ENCODE peak calls at places on chromosome 22, in five cellular contexts. K is neural progenitor cell, T is Panc1, Y is Caco-2, Q is BE2C. V is an unnamed sample.

GRCh38 chr22:22772883-22773282 is 114.7 kb upstream of the IGLL5 start:
- DNase-seq in K (no peak), Q (no peak), Y (no peak), T (no peak), V (no peak)

GRCh38 chr22:27113211-27114030 is 456.0 kb downstream of the MIAT start:
- DNase-seq in Y (peak; percentile 71), K (no peak), Q (no peak), T (no peak), V (peak; percentile 76)

GRCh38 chr22:45096256-45096907 is 67.3 kb upstream of the NUP50 start:
- DNase-seq in T (peak; percentile 61), Q (peak; percentile 65), Y (peak; percentile 63), K (peak; percentile 80), V (no peak)

GRCh38 chr22:26448941-26449340 is 19.9 kb downstream of the ASPHD2 start:
- DNase-seq in Y (no peak), K (no peak), T (no peak), Q (no peak), V (no peak)

GRCh38 chr22:25494774-25495173 is 69.7 kb upstream of the GRK3 start:
- DNase-seq in Q (no peak), Y (no peak), T (no peak), K (peak; percentile 9), V (no peak)

GRCh38 chr22:42434283-42434682 is 2.1 kb upstream of the NFAM1 start:
- DNase-seq in Q (peak; percentile 82), K (no peak), Y (no peak), T (no peak), V (no peak)

GRCh38 chr22:50531546-50532352 is 1.9 kb upstream of the TYMP start:
- DNase-seq in Q (no peak), T (no peak), Y (peak; percentile 69), K (peak; percentile 76), V (peak; percentile 95)

GRCh38 chr22:25919452-25919851 is 177.5 kb downstream of the MYO18B start:
- DNase-seq in K (no peak), T (no peak), Y (no peak), Q (no peak), V (no peak)

GRCh38 chr22:48882636-48883200 is 945.0 kb downstream of the BRD1 start:
- DNase-seq in Y (peak; percentile 14), Q (no peak), T (no peak), K (no peak), V (no peak)

GRCh38 chr22:28141614-28142013 is 222.6 kb upstream of the PITPNB start:
- DNase-seq in Y (no peak), T (no peak), Q (no peak), K (no peak), V (no peak)

GRCh38 chr22:44758354-44758969 is 6.1 kb downstream of the ARHGAP8 start:
- DNase-seq in Y (no peak), T (no peak), Q (no peak), K (no peak), V (no peak)

GRCh38 chr22:42611076-42611475 is 3.6 kb downstream of the POLDIP3 start:
- DNase-seq in K (no peak), Y (no peak), T (no peak), Q (no peak), V (no peak)

GRCh38 chr22:44358723-44359440 is 46.1 kb upstream of the SHISAL1 start:
- DNase-seq in Q (peak; percentile 11), K (no peak), Y (no peak), T (no peak), V (peak; percentile 73)

GRCh38 chr22:50568626-50569025 is 5.9 kb upstream of the SYCE3 start:
- DNase-seq in Q (no peak), K (no peak), T (no peak), Y (peak; percentile 65), V (no peak)

GRCh38 chr22:49869855-49870712 is 16.4 kb downstream of the ZBED4 start:
- DNase-seq in K (no peak), Y (no peak), Q (no peak), T (no peak), V (no peak)

GRCh38 chr22:23251445-23252093 is 71.3 kb downstream of the BCR start:
- DNase-seq in Q (no peak), T (peak; percentile 5), K (no peak), Y (no peak), V (no peak)

GRCh38 chr22:38298312-38299000 is 18.8 kb downstream of the CSNK1E start:
- DNase-seq in K (peak; percentile 34), T (no peak), Q (peak; percentile 51), Y (no peak), V (no peak)

GRCh38 chr22:44988671-44989070 is 21.1 kb downstream of the PHF21B start:
- DNase-seq in T (no peak), Q (no peak), K (no peak), Y (no peak), V (no peak)

GRCh38 chr22:42905702-42906183 is 48.7 kb upstream of the ARFGAP3 start:
- DNase-seq in Y (no peak), K (no peak), T (no peak), Q (peak; percentile 38), V (no peak)

GRCh38 chr22:27110985-27111451 is 453.6 kb downstream of the MIAT start:
- DNase-seq in K (peak; percentile 36), T (no peak), Y (peak; percentile 81), Q (no peak), V (no peak)

GRCh38 chr22:48491451-48491941 is 1336.2 kb downstream of the BRD1 start:
- DNase-seq in Q (no peak), Y (peak; percentile 19), K (peak; percentile 47), T (no peak), V (peak; percentile 69)

GRCh38 chr22:29780781-29781676 is 13.9 kb downstream of the UQCR10 start:
- DNase-seq in Y (no peak), K (no peak), Q (no peak), T (no peak), V (no peak)

GRCh38 chr22:50206599-50206998 is 5.8 kb downstream of the SELENOO start:
- DNase-seq in K (peak; percentile 70), T (no peak), Q (peak; percentile 77), Y (no peak), V (peak; percentile 84)

GRCh38 chr22:22721681-22722309 is 77.4 kb downstream of the GGTLC2 start:
- DNase-seq in Q (no peak), K (no peak), Y (no peak), T (no peak), V (peak; percentile 69)

DNA sequence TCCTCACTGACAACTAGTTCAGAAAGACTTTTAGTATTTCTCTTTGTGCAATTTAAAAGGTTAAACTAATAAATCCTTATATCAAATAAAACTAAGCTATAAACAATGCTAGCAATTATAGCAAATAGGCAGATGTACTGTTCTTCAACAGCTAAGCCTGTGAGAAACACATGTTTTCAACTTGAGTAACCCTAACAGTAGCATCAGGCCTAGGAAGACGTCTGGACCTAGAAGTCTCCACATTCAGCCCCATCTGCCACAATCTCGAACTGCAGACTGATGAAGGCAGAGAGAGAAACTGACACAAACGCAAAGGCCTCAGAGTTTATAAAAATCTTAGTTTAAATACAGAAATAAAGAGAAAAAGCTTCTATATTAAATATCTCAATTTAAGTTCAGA is 2.5 kb downstream of the ST13 start:
- DNase-seq in Q (no peak), K (no peak), T (no peak), Y (no peak), V (no peak)
- H3K4me3 ChIP-seq in Q (peak overlapping the region; percentile 99), K (peak overlapping the region; percentile 89), T (peak overlapping the region; percentile 66), Y (no peak overlapping the region), V (no peak overlapping the region)

DNA sequence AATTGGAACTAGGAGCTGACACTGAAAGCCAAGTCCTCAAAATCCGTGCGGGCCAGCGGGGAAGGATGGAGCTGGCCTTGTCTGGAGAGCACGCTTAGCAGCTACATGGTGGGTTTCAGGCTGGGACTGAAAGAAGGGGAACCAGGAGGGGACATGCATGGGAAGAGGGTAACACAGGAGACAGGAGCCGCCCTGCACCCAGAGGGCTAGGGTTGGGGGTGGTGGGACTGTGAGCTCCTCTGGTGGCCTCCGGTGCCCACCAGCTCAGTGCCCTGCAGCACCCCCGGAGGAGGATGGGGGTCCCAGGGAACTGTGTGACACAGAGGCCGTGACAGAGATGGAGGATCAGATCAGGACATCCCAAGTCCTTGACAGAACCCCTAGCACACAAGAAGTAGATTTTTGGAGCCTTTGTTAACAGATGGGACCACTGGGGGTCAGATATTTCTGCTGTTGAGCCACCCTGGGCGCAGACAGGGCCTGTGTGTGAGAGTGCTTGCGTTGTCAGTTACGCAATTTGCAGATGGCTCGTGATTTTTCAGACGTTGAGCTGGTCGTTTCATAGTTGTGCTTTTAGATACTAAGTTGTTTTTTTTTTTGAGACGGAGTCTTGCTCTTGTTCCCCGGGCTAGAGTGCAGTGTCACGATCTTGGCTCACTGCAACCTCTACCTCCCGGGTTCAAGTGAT is 21.3 kb upstream of the GRAMD4 start:
- DNase-seq in Q (no peak), K (no peak), Y (no peak), T (no peak), V (peak; percentile 79)
- H3K4me1 ChIP-seq in Q (peaks cover 16% of the 10 kb centered on the region), K (no peaks in the 10 kb centered on the region), Y (peaks cover 17% of the 10 kb centered on the region), T (peaks cover 7% of the 10 kb centered on the region), V (peaks cover 9% of the 10 kb centered on the region)

GRCh38 chr22:30968015-30968923 is at the start of gene MORC2:
- DNase-seq in K (no peak), Y (peak; percentile 82), Q (no peak), T (no peak), V (no peak)

GRCh38 chr22:30968924-30969531 is at the start of gene TUG1:
- DNase-seq in Q (peak; percentile 99), T (peak; percentile 71), K (peak; percentile 98), Y (peak; percentile 98), V (peak; percentile 97)

GRCh38 chr22:30964858-30965257 is 3.7 kb downstream of the MORC2 start:
- DNase-seq in Q (no peak), Y (no peak), T (no peak), K (no peak), V (no peak)

GRCh38 chr22:30969532-30970355 is 679 bp downstream of the TUG1 start:
- DNase-seq in K (no peak), T (no peak), Q (peak; percentile 42), Y (peak; percentile 43), V (no peak)

GRCh38 chr22:30970356-30970746 is 1.3 kb downstream of the TUG1 start:
- DNase-seq in Y (no peak), T (no peak), Q (no peak), K (no peak), V (no peak)
- H3K4me3 ChIP-seq in Y (peak overlapping the region; percentile 57), T (peak overlapping the region; percentile 68), Q (peak overlapping the region; percentile 65), K (peak overlapping the region; percentile 92), V (peak overlapping the region; percentile 80)

GRCh38 chr22:19886605-19887250 is 32.1 kb upstream of the GNB1L start:
- DNase-seq in Q (peak; percentile 3), T (no peak), Y (no peak), K (no peak), V (peak; percentile 87)
- H3K4me1 ChIP-seq in Q (peaks cover 15% of the 10 kb centered on the region), T (peaks cover 30% of the 10 kb centered on the region), Y (peaks cover 29% of the 10 kb centered on the region), K (peaks cover 23% of the 10 kb centered on the region), V (peaks cover 40% of the 10 kb centered on the region)